ENCODE peak calls at places on chromosome 7, in four cellular contexts. G, C, M and L are unnamed samples.

GRCh38 chr7:29484280-29484679 is 79.4 kb upstream of the PRR15 start:
- DNase-seq in G (no peak), C (no peak), M (no peak), L (no peak)

GRCh38 chr7:44796034-44796503 is 412 bp upstream of the PPIA start:
- DNase-seq in G (peak), C (peak), M (no peak), L (no peak)

GRCh38 chr7:55190511-55191160 is 171.8 kb downstream of the EGFR start:
- DNase-seq in G (no peak), C (no peak), M (no peak), L (no peak)

GRCh38 chr7:81111781-81112540 is 193.1 kb upstream of the SEMA3C start:
- DNase-seq in G (peak), C (no peak), M (no peak), L (no peak)

GRCh38 chr7:8822595-8822994 is 389.2 kb downstream of the NXPH1 start:
- DNase-seq in G (no peak), C (no peak), M (no peak), L (no peak)

GRCh38 chr7:110534241-110534931 is 556.5 kb upstream of the LRRN3 start:
- DNase-seq in G (peak), C (peak), M (no peak), L (peak)

GRCh38 chr7:130721486-130722277 is 12.3 kb downstream of the KLF14 start:
- DNase-seq in G (peak), C (peak), M (peak), L (peak)

GRCh38 chr7:143351060-143351459 is 11.5 kb downstream of the FAM131B start:
- DNase-seq in G (no peak), C (no peak), M (peak), L (no peak)

GRCh38 chr7:96224682-96225081 is 97.2 kb downstream of the SLC25A13 start:
- DNase-seq in G (no peak), C (peak), M (no peak), L (peak)

GRCh38 chr7:129951076-129952011 is 1.4 kb downstream of the UBE2H start:
- DNase-seq in G (no peak), C (no peak), M (peak), L (no peak)

GRCh38 chr7:11831727-11832495 is at the start of gene THSD7A:
- DNase-seq in G (peak), C (peak), M (no peak), L (peak)

GRCh38 chr7:150361807-150362621 is 6.6 kb upstream of the REPIN1 start:
- DNase-seq in G (no peak), C (no peak), M (peak), L (no peak)

GRCh38 chr7:48443051-48443450 is 271.8 kb downstream of the ABCA13 start:
- DNase-seq in G (no peak), C (no peak), M (no peak), L (no peak)
- TF ChIP-seq MAZ in G (no peak), C (no peak), M (no peak), L (no peak)

DNA sequence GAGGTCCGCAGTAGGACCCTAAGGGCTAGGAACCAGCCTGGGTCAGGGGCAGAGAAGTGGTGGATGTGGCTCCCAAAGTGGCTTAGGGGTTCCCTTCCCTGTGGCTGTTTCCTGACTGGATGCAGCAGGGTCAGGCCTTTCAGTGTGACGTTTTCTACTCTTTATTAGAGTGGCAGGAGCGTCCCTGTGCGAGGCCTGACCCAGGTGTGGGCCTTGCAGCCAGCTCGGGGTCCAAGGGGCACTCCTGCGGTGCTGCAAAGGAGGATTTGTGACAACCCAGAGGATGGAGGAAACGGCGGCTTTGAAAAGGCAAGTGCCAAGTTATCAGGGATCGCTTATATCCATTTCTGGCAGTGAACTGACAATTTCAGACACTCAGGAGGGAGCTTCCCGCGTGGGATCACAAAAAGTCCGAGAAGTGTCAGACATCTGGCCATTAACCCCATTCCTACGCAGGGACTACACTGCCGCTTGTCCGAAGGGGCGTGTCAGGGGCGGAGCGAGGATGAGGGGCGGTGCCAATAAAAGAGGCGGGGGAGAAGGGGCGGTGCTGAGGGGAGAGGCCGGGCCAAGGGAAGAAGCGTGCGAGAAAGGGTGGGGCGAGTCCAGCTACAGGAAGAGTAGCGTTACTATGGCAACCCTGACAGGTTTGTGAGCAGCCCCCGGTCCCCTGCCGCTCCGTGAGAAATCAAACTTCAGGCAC is 98.8 kb upstream of the ZNF722 start:
- DNase-seq in G (no peak), C (no peak), M (peak), L (no peak)
- TF ChIP-seq MAZ in G (no peak), C (no peak), M (no peak), L (no peak)

GRCh38 chr7:136133491-136133990 is 156.4 kb upstream of the MTPN start:
- DNase-seq in G (peak), C (no peak), M (no peak), L (no peak)
- TF ChIP-seq MAZ in G (no peak), C (no peak), M (no peak), L (no peak)

DNA sequence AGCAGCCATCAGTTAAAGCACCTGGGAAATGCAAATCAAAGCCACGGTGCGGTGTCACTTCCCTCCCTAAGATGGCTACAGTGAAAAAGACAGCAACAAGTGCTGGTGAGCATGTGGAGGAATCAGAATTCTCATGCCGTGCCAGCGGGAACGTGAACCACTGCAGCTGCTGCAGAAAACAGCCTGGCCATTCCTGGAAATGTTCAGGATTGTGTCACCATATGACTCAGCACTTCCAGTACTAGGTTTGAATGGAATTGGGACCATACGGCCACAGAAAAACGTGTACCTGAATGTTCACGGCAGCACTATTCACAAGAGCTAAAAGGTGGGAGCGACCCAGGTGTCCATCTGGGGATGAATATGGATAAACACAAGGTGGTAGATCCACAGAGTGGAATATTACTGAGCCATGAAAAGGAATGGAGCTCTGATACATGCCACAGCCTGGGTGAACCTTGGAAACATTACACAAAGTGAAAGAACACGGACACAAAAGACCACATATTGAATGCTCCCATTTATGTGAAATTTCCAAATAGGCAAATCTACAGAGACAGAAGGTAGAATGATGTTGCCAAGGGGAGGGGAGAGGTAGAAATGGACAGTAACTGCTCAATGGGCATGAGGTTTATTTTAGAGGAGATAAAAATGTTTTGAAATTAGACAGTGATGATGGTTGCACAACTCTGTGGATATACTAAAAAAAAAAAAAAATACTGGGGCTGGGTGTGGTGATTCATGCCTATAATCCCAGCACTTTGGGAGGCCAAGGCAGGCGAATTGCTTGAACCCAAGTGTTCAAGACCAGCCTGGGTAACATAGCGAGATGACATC is 61.6 kb downstream of the MICALL2 start:
- DNase-seq in G (peak), C (no peak), M (no peak), L (no peak)
- TF ChIP-seq MAZ in G (no peak), C (no peak), M (no peak), L (no peak)

GRCh38 chr7:135905858-135906257 is 71.3 kb downstream of the MTPN start:
- DNase-seq in G (no peak), C (no peak), M (no peak), L (no peak)
- TF ChIP-seq MAZ in G (no peak), C (no peak), M (no peak), L (no peak)

DNA sequence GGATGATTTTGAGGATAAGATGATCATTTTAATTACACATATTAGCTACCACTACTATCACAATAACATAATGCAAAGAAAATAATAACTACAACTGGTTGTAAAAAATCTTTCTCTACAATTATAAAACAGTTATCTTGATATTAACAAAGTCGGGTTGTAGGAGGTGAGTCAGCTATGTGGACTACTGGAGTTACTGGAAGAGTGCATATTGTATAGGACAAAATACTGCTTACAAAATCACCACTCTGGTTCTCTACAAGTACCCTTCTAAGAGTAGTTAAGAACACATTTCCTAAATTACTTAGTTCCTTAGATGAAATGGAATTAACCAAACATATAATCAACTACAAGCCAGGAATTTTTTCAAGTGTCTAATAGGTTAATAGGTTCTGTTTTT is 74.1 kb downstream of the HYCC1 start:
- DNase-seq in G (no peak), C (no peak), M (no peak), L (no peak)
- TF ChIP-seq MAZ in G (no peak), C (no peak), M (no peak), L (no peak)